ENCODE peak calls at places on chromosomes 1 and 21, in seven cellular contexts. One of them, this sample, is unnamed.

GRCh38 chr1:199512037-199512710 is 515.3 kb upstream of the NR5A2 start:
- DNase-seq in heart left ventricle: no peak
- DNase-seq in Peyer's patch: no peak
- DNase-seq in fibroblast of pulmonary artery: no peak
- DNase-seq in AG09309: no peak
- DNase-seq in astrocyte of the spinal cord: no peak
- DNase-seq in fibroblast of mammary gland: no peak
- DNase-seq in this sample: no peak

GRCh38 chr21:42532466-42533181 is 19.0 kb downstream of the SLC37A1 start:
- DNase-seq in heart left ventricle: peak; percentile 76
- DNase-seq in Peyer's patch: peak; percentile 89
- DNase-seq in fibroblast of pulmonary artery: no peak
- DNase-seq in AG09309: no peak
- DNase-seq in astrocyte of the spinal cord: no peak
- DNase-seq in fibroblast of mammary gland: no peak
- DNase-seq in this sample: peak; percentile 36

GRCh38 chr1:11648732-11649158 is 5.5 kb downstream of the FBXO2 start:
- DNase-seq in heart left ventricle: no peak
- DNase-seq in Peyer's patch: peak; percentile 69
- DNase-seq in fibroblast of pulmonary artery: no peak
- DNase-seq in AG09309: no peak
- DNase-seq in astrocyte of the spinal cord: no peak
- DNase-seq in fibroblast of mammary gland: no peak
- DNase-seq in this sample: no peak

GRCh38 chr1:147822292-147822691 is 61.9 kb upstream of the GJA5 start:
- DNase-seq in heart left ventricle: no peak
- DNase-seq in Peyer's patch: no peak
- DNase-seq in fibroblast of pulmonary artery: no peak
- DNase-seq in AG09309: no peak
- DNase-seq in astrocyte of the spinal cord: no peak
- DNase-seq in fibroblast of mammary gland: peak; percentile 3
- DNase-seq in this sample: peak; percentile 28

GRCh38 chr1:210754931-210755670 is 378.8 kb downstream of the KCNH1 start:
- DNase-seq in heart left ventricle: no peak
- DNase-seq in Peyer's patch: no peak
- DNase-seq in fibroblast of pulmonary artery: no peak
- DNase-seq in AG09309: no peak
- DNase-seq in astrocyte of the spinal cord: peak; percentile 27
- DNase-seq in fibroblast of mammary gland: no peak
- DNase-seq in this sample: no peak

GRCh38 chr1:223208164-223209075 is 65.4 kb upstream of the TLR5 start:
- DNase-seq in heart left ventricle: no peak
- DNase-seq in Peyer's patch: no peak
- DNase-seq in fibroblast of pulmonary artery: no peak
- DNase-seq in AG09309: no peak
- DNase-seq in astrocyte of the spinal cord: peak; percentile 52
- DNase-seq in fibroblast of mammary gland: no peak
- DNase-seq in this sample: no peak

GRCh38 chr1:181818459-181818858 is 243.1 kb downstream of the ZNF648 start:
- DNase-seq in heart left ventricle: no peak
- DNase-seq in Peyer's patch: no peak
- DNase-seq in fibroblast of pulmonary artery: no peak
- DNase-seq in AG09309: no peak
- DNase-seq in astrocyte of the spinal cord: no peak
- DNase-seq in fibroblast of mammary gland: no peak
- DNase-seq in this sample: no peak

GRCh38 chr21:45012661-45013270 is 61.6 kb upstream of the ADARB1 start:
- DNase-seq in heart left ventricle: peak; percentile 54
- DNase-seq in Peyer's patch: no peak
- DNase-seq in fibroblast of pulmonary artery: no peak
- DNase-seq in AG09309: no peak
- DNase-seq in astrocyte of the spinal cord: no peak
- DNase-seq in fibroblast of mammary gland: no peak
- DNase-seq in this sample: no peak

GRCh38 chr1:210418863-210419641 is 90.3 kb downstream of the HHAT start:
- DNase-seq in heart left ventricle: no peak
- DNase-seq in Peyer's patch: peak; percentile 59
- DNase-seq in fibroblast of pulmonary artery: no peak
- DNase-seq in AG09309: no peak
- DNase-seq in astrocyte of the spinal cord: no peak
- DNase-seq in fibroblast of mammary gland: no peak
- DNase-seq in this sample: no peak

GRCh38 chr1:221717491-221717865 is 24.4 kb downstream of the DUSP10 start:
- DNase-seq in heart left ventricle: no peak
- DNase-seq in Peyer's patch: no peak
- DNase-seq in fibroblast of pulmonary artery: no peak
- DNase-seq in AG09309: no peak
- DNase-seq in astrocyte of the spinal cord: no peak
- DNase-seq in fibroblast of mammary gland: no peak
- DNase-seq in this sample: peak; percentile 38

GRCh38 chr1:223711173-223711572 is 1.2 kb upstream of the CAPN2 start:
- DNase-seq in heart left ventricle: no peak
- DNase-seq in Peyer's patch: no peak
- DNase-seq in fibroblast of pulmonary artery: peak; percentile 37
- DNase-seq in AG09309: no peak
- DNase-seq in astrocyte of the spinal cord: peak; percentile 66
- DNase-seq in fibroblast of mammary gland: peak; percentile 59
- DNase-seq in this sample: no peak

GRCh38 chr1:219554109-219554508 is 58.8 kb downstream of the ZC3H11B start:
- DNase-seq in heart left ventricle: no peak
- DNase-seq in Peyer's patch: no peak
- DNase-seq in fibroblast of pulmonary artery: no peak
- DNase-seq in AG09309: peak; percentile 11
- DNase-seq in astrocyte of the spinal cord: no peak
- DNase-seq in fibroblast of mammary gland: peak; percentile 20
- DNase-seq in this sample: no peak

GRCh38 chr1:14055442-14056225 is 355.6 kb downstream of the PRDM2 start:
- DNase-seq in heart left ventricle: no peak
- DNase-seq in Peyer's patch: peak; percentile 47
- DNase-seq in fibroblast of pulmonary artery: no peak
- DNase-seq in AG09309: no peak
- DNase-seq in astrocyte of the spinal cord: peak; percentile 56
- DNase-seq in fibroblast of mammary gland: peak; percentile 37
- DNase-seq in this sample: peak; percentile 42

GRCh38 chr1:210292276-210292851 is 36.3 kb upstream of the HHAT start:
- DNase-seq in heart left ventricle: peak; percentile 78
- DNase-seq in Peyer's patch: peak; percentile 73
- DNase-seq in fibroblast of pulmonary artery: peak; percentile 4
- DNase-seq in AG09309: no peak
- DNase-seq in astrocyte of the spinal cord: peak; percentile 30
- DNase-seq in fibroblast of mammary gland: no peak
- DNase-seq in this sample: peak; percentile 19

GRCh38 chr1:205137901-205138300 is 16.1 kb upstream of the RBBP5 start:
- DNase-seq in heart left ventricle: no peak
- DNase-seq in Peyer's patch: no peak
- DNase-seq in fibroblast of pulmonary artery: no peak
- DNase-seq in AG09309: no peak
- DNase-seq in astrocyte of the spinal cord: no peak
- DNase-seq in fibroblast of mammary gland: no peak
- DNase-seq in this sample: no peak

GRCh38 chr1:52364235-52364839 is 1.7 kb downstream of the CC2D1B start:
- DNase-seq in heart left ventricle: no peak
- DNase-seq in Peyer's patch: peak; percentile 50
- DNase-seq in fibroblast of pulmonary artery: no peak
- DNase-seq in AG09309: no peak
- DNase-seq in astrocyte of the spinal cord: no peak
- DNase-seq in fibroblast of mammary gland: no peak
- DNase-seq in this sample: no peak
- TF ChIP-seq CTCF in heart left ventricle: no peak
- TF ChIP-seq CTCF in Peyer's patch: no peak
- TF ChIP-seq CTCF in fibroblast of pulmonary artery: no peak
- TF ChIP-seq CTCF in AG09309: no peak
- TF ChIP-seq CTCF in astrocyte of the spinal cord: no peak
- TF ChIP-seq CTCF in fibroblast of mammary gland: peak; percentile 1
- TF ChIP-seq CTCF in this sample: no peak

DNA sequence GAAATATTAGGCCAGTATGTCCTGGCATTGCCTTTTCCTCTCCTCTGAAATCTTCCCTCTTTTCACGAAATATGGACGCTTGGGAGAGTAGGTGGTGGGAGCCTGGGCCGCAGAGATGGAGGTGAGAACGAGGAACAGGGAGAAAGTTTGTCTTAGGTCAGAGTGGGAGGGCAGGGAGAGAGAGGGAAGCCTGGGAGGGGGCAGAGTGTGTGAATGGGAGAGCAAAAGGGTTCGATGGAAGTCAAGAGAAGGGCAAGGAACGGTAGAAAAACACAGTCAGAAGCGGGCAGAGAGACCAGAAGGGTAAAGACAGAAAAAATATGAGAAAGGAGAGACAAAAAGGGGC is 1.2 kb downstream of the TRABD2B start:
- DNase-seq in heart left ventricle: no peak
- DNase-seq in Peyer's patch: no peak
- DNase-seq in fibroblast of pulmonary artery: no peak
- DNase-seq in AG09309: no peak
- DNase-seq in astrocyte of the spinal cord: no peak
- DNase-seq in fibroblast of mammary gland: no peak
- DNase-seq in this sample: no peak
- H3K4me3 ChIP-seq in heart left ventricle: peak overlapping the region; percentile 60
- H3K4me3 ChIP-seq in Peyer's patch: no peak overlapping the region
- H3K4me3 ChIP-seq in fibroblast of pulmonary artery: no peak overlapping the region
- H3K4me3 ChIP-seq in AG09309: no peak overlapping the region
- H3K4me3 ChIP-seq in astrocyte of the spinal cord: peak overlapping the region; percentile 28
- H3K4me3 ChIP-seq in fibroblast of mammary gland: peak overlapping the region; percentile 17
- H3K4me3 ChIP-seq in this sample: peak overlapping the region; percentile 55

GRCh38 chr1:190320952-190321351 is 156.7 kb downstream of the BRINP3 start:
- DNase-seq in heart left ventricle: no peak
- DNase-seq in Peyer's patch: no peak
- DNase-seq in fibroblast of pulmonary artery: peak; percentile 77
- DNase-seq in AG09309: no peak
- DNase-seq in astrocyte of the spinal cord: peak; percentile 44
- DNase-seq in fibroblast of mammary gland: no peak
- DNase-seq in this sample: peak; percentile 16
- TF ChIP-seq CTCF in heart left ventricle: no peak
- TF ChIP-seq CTCF in Peyer's patch: no peak
- TF ChIP-seq CTCF in fibroblast of pulmonary artery: peak; percentile 56
- TF ChIP-seq CTCF in AG09309: no peak
- TF ChIP-seq CTCF in astrocyte of the spinal cord: peak; percentile 35
- TF ChIP-seq CTCF in fibroblast of mammary gland: no peak
- TF ChIP-seq CTCF in this sample: peak; percentile 24

DNA sequence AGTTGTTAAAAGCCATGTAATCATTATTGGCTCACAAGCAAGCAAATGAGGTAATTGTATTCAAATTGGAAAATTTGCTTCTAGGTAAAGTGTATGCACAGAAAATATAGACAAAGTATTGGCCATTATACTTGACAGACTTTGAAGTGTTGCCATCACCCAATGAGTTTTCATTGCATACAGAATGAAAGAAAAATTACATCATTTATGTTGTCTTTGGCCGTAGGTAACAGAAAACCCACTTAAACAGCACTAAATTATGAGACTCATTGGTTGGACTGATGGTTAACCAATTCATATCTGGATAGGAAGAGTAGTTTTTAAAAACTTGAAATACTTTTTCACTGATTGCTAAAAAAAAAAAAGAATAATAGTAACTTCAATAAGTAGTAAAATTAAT is 299.3 kb downstream of the USP25 start:
- DNase-seq in heart left ventricle: no peak
- DNase-seq in Peyer's patch: no peak
- DNase-seq in fibroblast of pulmonary artery: no peak
- DNase-seq in AG09309: no peak
- DNase-seq in astrocyte of the spinal cord: no peak
- DNase-seq in fibroblast of mammary gland: no peak
- DNase-seq in this sample: no peak
- H3K4me3 ChIP-seq in heart left ventricle: no peak overlapping the region
- H3K4me3 ChIP-seq in Peyer's patch: no peak overlapping the region
- H3K4me3 ChIP-seq in fibroblast of pulmonary artery: no peak overlapping the region
- H3K4me3 ChIP-seq in AG09309: no peak overlapping the region
- H3K4me3 ChIP-seq in astrocyte of the spinal cord: no peak overlapping the region
- H3K4me3 ChIP-seq in fibroblast of mammary gland: no peak overlapping the region
- H3K4me3 ChIP-seq in this sample: no peak overlapping the region

DNA sequence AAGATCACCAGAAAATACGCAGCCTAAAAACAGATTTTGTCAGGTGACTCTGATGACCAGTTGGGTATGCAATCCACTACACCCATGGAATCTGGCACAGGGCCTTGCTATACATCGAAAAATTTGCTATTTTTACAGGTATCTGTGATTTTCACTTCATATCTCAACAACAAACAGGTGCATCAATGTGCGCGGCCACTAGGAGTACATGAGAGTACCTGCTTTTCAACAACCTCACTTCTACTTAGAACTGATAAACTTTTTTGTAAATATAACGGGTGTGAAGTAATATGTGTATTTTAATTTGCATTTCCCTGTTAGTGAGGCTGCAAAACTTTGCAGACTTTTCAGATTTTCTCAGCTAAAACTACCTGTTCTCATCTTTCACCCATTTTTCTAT is 80.8 kb downstream of the SLC45A1 start:
- DNase-seq in heart left ventricle: no peak
- DNase-seq in Peyer's patch: no peak
- DNase-seq in fibroblast of pulmonary artery: no peak
- DNase-seq in AG09309: no peak
- DNase-seq in astrocyte of the spinal cord: no peak
- DNase-seq in fibroblast of mammary gland: no peak
- DNase-seq in this sample: no peak
- TF ChIP-seq CTCF in heart left ventricle: peak; percentile 11
- TF ChIP-seq CTCF in Peyer's patch: no peak
- TF ChIP-seq CTCF in fibroblast of pulmonary artery: no peak
- TF ChIP-seq CTCF in AG09309: peak; percentile 3
- TF ChIP-seq CTCF in astrocyte of the spinal cord: no peak
- TF ChIP-seq CTCF in fibroblast of mammary gland: peak; percentile 17
- TF ChIP-seq CTCF in this sample: peak; percentile 22

GRCh38 chr1:2019162-2019542 is at the start of gene GABRD:
- DNase-seq in heart left ventricle: no peak
- DNase-seq in Peyer's patch: no peak
- DNase-seq in fibroblast of pulmonary artery: no peak
- DNase-seq in AG09309: no peak
- DNase-seq in astrocyte of the spinal cord: no peak
- DNase-seq in fibroblast of mammary gland: no peak
- DNase-seq in this sample: no peak
- H3K4me3 ChIP-seq in heart left ventricle: no peak within 1 kb of the TSS
- H3K4me3 ChIP-seq in Peyer's patch: peak within 1 kb of the TSS; percentile 27
- H3K4me3 ChIP-seq in fibroblast of pulmonary artery: no peak within 1 kb of the TSS
- H3K4me3 ChIP-seq in AG09309: no peak within 1 kb of the TSS
- H3K4me3 ChIP-seq in astrocyte of the spinal cord: no peak within 1 kb of the TSS
- H3K4me3 ChIP-seq in fibroblast of mammary gland: no peak within 1 kb of the TSS
- H3K4me3 ChIP-seq in this sample: no peak within 1 kb of the TSS

GRCh38 chr1:9233241-9233941 is 1.2 kb upstream of the H6PD start:
- DNase-seq in heart left ventricle: peak; percentile 86
- DNase-seq in Peyer's patch: peak; percentile 80
- DNase-seq in fibroblast of pulmonary artery: peak; percentile 99
- DNase-seq in AG09309: peak; percentile 88
- DNase-seq in astrocyte of the spinal cord: peak; percentile 57
- DNase-seq in fibroblast of mammary gland: peak; percentile 97
- DNase-seq in this sample: peak; percentile 97
- TF ChIP-seq CTCF in heart left ventricle: peak; percentile 20
- TF ChIP-seq CTCF in Peyer's patch: no peak
- TF ChIP-seq CTCF in fibroblast of pulmonary artery: no peak
- TF ChIP-seq CTCF in AG09309: peak; percentile 2
- TF ChIP-seq CTCF in astrocyte of the spinal cord: no peak
- TF ChIP-seq CTCF in fibroblast of mammary gland: peak; percentile 21
- TF ChIP-seq CTCF in this sample: peak; percentile 18

GRCh38 chr1:162857850-162858249 is 3.1 kb downstream of the CCDC190 start:
- DNase-seq in heart left ventricle: no peak
- DNase-seq in Peyer's patch: no peak
- DNase-seq in fibroblast of pulmonary artery: peak; percentile 56
- DNase-seq in AG09309: peak; percentile 17
- DNase-seq in astrocyte of the spinal cord: peak; percentile 53
- DNase-seq in fibroblast of mammary gland: peak; percentile 68
- DNase-seq in this sample: no peak
- H3K4me3 ChIP-seq in heart left ventricle: no peak overlapping the region
- H3K4me3 ChIP-seq in Peyer's patch: no peak overlapping the region
- H3K4me3 ChIP-seq in fibroblast of pulmonary artery: no peak overlapping the region
- H3K4me3 ChIP-seq in AG09309: no peak overlapping the region
- H3K4me3 ChIP-seq in astrocyte of the spinal cord: no peak overlapping the region
- H3K4me3 ChIP-seq in fibroblast of mammary gland: no peak overlapping the region
- H3K4me3 ChIP-seq in this sample: no peak overlapping the region